ENCODE peak calls at places on chromosomes 1 and 21, in eight cellular contexts. Z, Q, W, D, V, X, U and O are unnamed samples.
A peak's percentile ranks its signal among the peaks of the same experiment; 100 is the strongest.

GRCh38 chr1:88080875-88081274 is 603.2 kb upstream of the PKN2 start:
- DNase-seq in Z (no peak), Q (no peak), W (no peak), D (no peak), V (no peak), X (no peak), U (no peak), O (no peak)

GRCh38 chr1:56397811-56398231 is 181.5 kb downstream of the PLPP3 start:
- DNase-seq in Z (no peak), Q (no peak), W (no peak), D (no peak), V (no peak), X (no peak), U (no peak), O (no peak)

GRCh38 chr1:185155600-185156320 is 993 bp downstream of the TRMT1L start:
- DNase-seq in Z (no peak), Q (no peak), W (no peak), D (no peak), V (no peak), X (peak; percentile 3), U (peak; percentile 46), O (no peak)

GRCh38 chr1:240234477-240235225 is 143.0 kb downstream of the FMN2 start:
- DNase-seq in Z (no peak), Q (no peak), W (no peak), D (no peak), V (no peak), X (no peak), U (no peak), O (no peak)

GRCh38 chr1:108584320-108584968 is 24.5 kb downstream of the EEIG2 start:
- DNase-seq in Z (no peak), Q (no peak), W (no peak), D (no peak), V (no peak), X (no peak), U (no peak), O (no peak)

GRCh38 chr1:162138599-162139397 is 69.3 kb downstream of the NOS1AP start:
- DNase-seq in Z (no peak), Q (no peak), W (no peak), D (no peak), V (no peak), X (no peak), U (no peak), O (no peak)

GRCh38 chr21:39006653-39007417 is 176.4 kb downstream of the PSMG1 start:
- DNase-seq in Z (peak; percentile 76), Q (peak; percentile 83), W (no peak), D (no peak), V (peak; percentile 71), X (no peak), U (no peak), O (peak; percentile 89)

GRCh38 chr1:31376374-31377134 is 3.7 kb upstream of the FABP3 start:
- DNase-seq in Z (peak; percentile 29), Q (no peak), W (no peak), D (peak; percentile 76), V (no peak), X (peak; percentile 63), U (no peak), O (no peak)

GRCh38 chr1:160062134-160062533 is 7.8 kb downstream of the KCNJ10 start:
- DNase-seq in Z (peak; percentile 55), Q (no peak), W (no peak), D (peak; percentile 41), V (no peak), X (peak; percentile 67), U (no peak), O (no peak)

GRCh38 chr1:229230136-229230892 is 40.6 kb upstream of the RAB4A start:
- DNase-seq in Z (no peak), Q (no peak), W (no peak), D (no peak), V (no peak), X (no peak), U (no peak), O (no peak)

GRCh38 chr1:182134257-182134656 is 72.7 kb upstream of the ZNF648 start:
- DNase-seq in Z (no peak), Q (no peak), W (no peak), D (no peak), V (no peak), X (no peak), U (no peak), O (no peak)

GRCh38 chr1:204867666-204868339 is 2.9 kb upstream of the NFASC start:
- DNase-seq in Z (no peak), Q (no peak), W (no peak), D (no peak), V (no peak), X (no peak), U (no peak), O (no peak)

GRCh38 chr1:32494196-32494595 is 29.3 kb downstream of the ZBTB8B start:
- DNase-seq in Z (no peak), Q (no peak), W (no peak), D (no peak), V (no peak), X (no peak), U (no peak), O (no peak)

GRCh38 chr1:160217466-160218165 is 12.4 kb downstream of the PEA15 start:
- DNase-seq in Z (no peak), Q (no peak), W (no peak), D (no peak), V (peak; percentile 59), X (no peak), U (no peak), O (no peak)

GRCh38 chr21:38990424-38990794 is 184.7 kb downstream of the ETS2 start:
- DNase-seq in Z (peak; percentile 74), Q (no peak), W (no peak), D (no peak), V (no peak), X (peak; percentile 58), U (no peak), O (no peak)

GRCh38 chr1:38004284-38005101 is 821 bp downstream of the FHL3 start:
- DNase-seq in Z (peak; percentile 64), Q (no peak), W (no peak), D (no peak), V (no peak), X (peak; percentile 34), U (no peak), O (no peak)

DNA sequence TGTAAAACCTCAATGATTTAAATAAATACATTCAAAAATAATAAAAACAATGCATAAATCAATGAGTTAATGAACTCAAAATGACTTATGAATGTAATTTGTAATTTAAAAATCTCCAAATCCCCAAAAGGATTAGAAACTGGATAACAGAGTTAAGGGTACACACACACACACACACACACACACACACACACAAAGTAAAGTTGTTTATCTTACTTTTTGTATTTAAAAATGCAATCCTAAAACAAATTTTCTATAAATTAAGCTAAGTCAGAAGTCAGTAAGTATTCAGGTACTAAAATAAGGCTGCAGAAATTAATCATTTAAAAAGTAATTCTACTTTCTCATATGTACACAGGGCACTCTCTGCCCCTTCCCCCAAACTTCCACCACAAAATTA is 1.8 kb downstream of the LRIF1 start:
- DNase-seq in Z (no peak), Q (no peak), W (no peak), D (no peak), V (no peak), X (no peak), U (no peak), O (no peak)
- H3K9me3 ChIP-seq in Z (peaks cover 27% of the 10 kb centered on the region), Q (no peaks in the 10 kb centered on the region), W (no peaks in the 10 kb centered on the region), D (no peaks in the 10 kb centered on the region), V (peaks cover 24% of the 10 kb centered on the region), X (peaks cover 4% of the 10 kb centered on the region), U (peaks cover 10% of the 10 kb centered on the region), O (no peaks in the 10 kb centered on the region)

DNA sequence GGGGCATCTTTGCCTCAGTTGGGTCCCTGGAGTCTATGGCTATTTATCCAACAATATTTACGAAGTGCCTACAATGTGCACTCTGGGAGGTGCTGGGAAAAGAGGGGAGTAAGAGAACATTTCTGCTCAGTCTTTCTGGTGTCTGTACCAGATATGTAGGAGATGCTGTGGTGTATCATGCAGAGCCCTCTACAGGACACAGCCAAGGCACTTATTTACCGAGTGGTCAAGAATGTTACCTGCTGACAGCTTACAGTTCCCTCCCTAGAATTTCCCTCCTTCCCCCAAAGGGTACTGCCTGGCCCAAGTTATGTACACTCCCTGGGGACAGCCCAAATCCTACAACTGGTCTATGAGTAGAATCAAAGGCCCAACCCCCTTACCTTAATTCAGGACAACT is 177.7 kb downstream of the C1orf94 start:
- DNase-seq in Z (no peak), Q (no peak), W (no peak), D (no peak), V (no peak), X (no peak), U (no peak), O (no peak)
- H3K9me3 ChIP-seq in Z (no peaks in the 10 kb centered on the region), Q (no peaks in the 10 kb centered on the region), W (no peaks in the 10 kb centered on the region), D (no peaks in the 10 kb centered on the region), V (no peaks in the 10 kb centered on the region), X (no peaks in the 10 kb centered on the region), U (no peaks in the 10 kb centered on the region), O (no peaks in the 10 kb centered on the region)

DNA sequence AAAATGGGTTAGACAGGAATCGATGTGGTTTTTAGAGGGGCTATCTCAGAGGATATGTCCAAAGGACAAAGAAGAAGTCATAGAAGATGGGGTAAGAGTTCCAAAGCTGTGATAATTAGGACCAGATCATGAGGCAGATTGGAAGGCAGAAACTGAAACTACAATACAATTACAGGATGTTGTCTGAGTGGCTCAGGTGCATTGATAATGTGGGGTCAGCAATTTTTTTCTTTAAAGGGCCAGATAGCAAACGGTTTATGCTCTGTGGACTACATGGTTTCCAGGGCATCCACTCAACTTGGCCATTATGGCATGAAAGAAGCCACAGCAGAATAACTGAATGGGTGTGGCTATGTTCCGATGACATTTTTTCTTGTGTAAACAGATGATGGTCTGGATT is 198.2 kb upstream of the ADGRL4 start:
- DNase-seq in Z (no peak), Q (no peak), W (no peak), D (no peak), V (no peak), X (no peak), U (no peak), O (no peak)
- H3K9me3 ChIP-seq in Z (no peaks in the 10 kb centered on the region), Q (no peaks in the 10 kb centered on the region), W (no peaks in the 10 kb centered on the region), D (no peaks in the 10 kb centered on the region), V (no peaks in the 10 kb centered on the region), X (no peaks in the 10 kb centered on the region), U (no peaks in the 10 kb centered on the region), O (no peaks in the 10 kb centered on the region)

GRCh38 chr1:152946248-152946647 is 758 bp upstream of the SPRR5 start:
- DNase-seq in Z (no peak), Q (no peak), W (no peak), D (no peak), V (no peak), X (no peak), U (no peak), O (no peak)

GRCh38 chr1:152941037-152941700 is 5.8 kb upstream of the SPRR5 start:
- DNase-seq in Z (no peak), Q (no peak), W (no peak), D (no peak), V (no peak), X (no peak), U (no peak), O (no peak)

GRCh38 chr1:152942161-152942560 is 4.8 kb upstream of the SPRR5 start:
- DNase-seq in Z (no peak), Q (no peak), W (no peak), D (no peak), V (no peak), X (no peak), U (no peak), O (no peak)

DNA sequence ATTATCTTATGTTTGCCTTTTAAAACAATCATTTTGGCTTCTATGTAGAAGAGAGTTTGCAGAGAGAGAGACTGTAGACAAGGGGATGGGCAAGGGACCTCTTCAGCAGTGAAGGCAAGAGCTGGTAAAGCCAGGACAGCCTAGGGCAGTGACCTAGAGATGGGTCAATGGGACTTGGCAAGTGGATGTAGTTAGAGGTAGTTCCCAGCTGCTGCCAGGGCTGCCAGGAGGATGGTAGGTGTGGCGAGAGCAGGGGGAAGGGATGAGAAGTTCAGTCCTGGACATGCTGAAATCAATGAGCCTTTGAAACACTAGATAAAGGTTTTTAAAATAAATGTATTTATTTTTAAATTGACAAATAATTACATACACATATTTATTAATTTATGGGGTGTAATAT is 6.4 kb upstream of the SPRR5 start:
- DNase-seq in Z (no peak), Q (no peak), W (no peak), D (no peak), V (no peak), X (no peak), U (no peak), O (no peak)
- H3K9me3 ChIP-seq in Z (no peaks in the 10 kb centered on the region), Q (no peaks in the 10 kb centered on the region), W (no peaks in the 10 kb centered on the region), D (no peaks in the 10 kb centered on the region), V (no peaks in the 10 kb centered on the region), X (no peaks in the 10 kb centered on the region), U (no peaks in the 10 kb centered on the region), O (no peaks in the 10 kb centered on the region)